ENCODE peak calls at places on chromosomes 5 and 9, in six cellular contexts. T is left ventricle myocardium inferior, O is progenitor cell of endocrine pancreas, F is COR-L47, W is cardiac fibroblast, S is activated T-cell treated with anti-CD3 and anti-CD28 coated beads for 1 hour. X is an unnamed sample.

GRCh38 chr9:113913426-113914195 is 37.5 kb downstream of the ZNF618 start:
- DNase-seq in T (no peak), O (no peak), F (no peak), W (peak), S (no peak), X (no peak)

GRCh38 chr5:123351820-123352219 is 71.4 kb downstream of the CEP120 start:
- DNase-seq in T (no peak), O (no peak), F (no peak), W (no peak), S (no peak), X (no peak)

GRCh38 chr9:109401169-109401989 is 80.5 kb upstream of the EPB41L4B start:
- DNase-seq in T (no peak), O (peak), F (peak), W (peak), S (no peak), X (no peak)

GRCh38 chr5:36946101-36946500 is 69.5 kb downstream of the NIPBL start:
- DNase-seq in T (no peak), O (no peak), F (no peak), W (no peak), S (no peak), X (no peak)

GRCh38 chr9:17065062-17065461 is 69.8 kb upstream of the CNTLN start:
- DNase-seq in T (no peak), O (no peak), F (peak), W (peak), S (no peak), X (no peak)

GRCh38 chr9:17057729-17058128 is 77.1 kb upstream of the CNTLN start:
- DNase-seq in T (no peak), O (no peak), F (no peak), W (no peak), S (no peak), X (no peak)

GRCh38 chr9:130453487-130453886 is 8.7 kb downstream of the ASS1 start:
- DNase-seq in T (peak), O (no peak), F (peak), W (peak), S (no peak), X (peak)

GRCh38 chr5:27497491-27497890 is 459.1 kb upstream of the CDH9 start:
- DNase-seq in T (no peak), O (no peak), F (no peak), W (no peak), S (no peak), X (no peak)

GRCh38 chr9:87405677-87406544 is 91.8 kb upstream of the DAPK1 start:
- DNase-seq in T (no peak), O (no peak), F (no peak), W (peak), S (no peak), X (no peak)

GRCh38 chr5:172453206-172453985 is 929 bp downstream of the SH3PXD2B start:
- DNase-seq in T (no peak), O (peak), F (no peak), W (peak), S (no peak), X (no peak)

GRCh38 chr5:115418788-115419187 is 122.3 kb upstream of the CCDC112 start:
- DNase-seq in T (no peak), O (no peak), F (peak), W (no peak), S (no peak), X (no peak)